ENCODE peak calls at places on chromosome 10, in seven cellular contexts. W, L, Q, N, M, B and Z are unnamed samples.

GRCh38 chr10:132984801-132985545 is 42.6 kb upstream of the CFAP46 start:
- DNase-seq in W (no peak), L (peak; percentile 76), Q (no peak), N (no peak), M (no peak), B (no peak), Z (no peak)

GRCh38 chr10:96342402-96342801 is 16.4 kb downstream of the OPALIN start:
- DNase-seq in W (no peak), L (no peak), Q (no peak), N (no peak), M (no peak), B (no peak), Z (no peak)

GRCh38 chr10:11516419-11516721 is 95.1 kb downstream of the USP6NL start:
- DNase-seq in W (no peak), L (no peak), Q (no peak), N (no peak), M (no peak), B (no peak), Z (no peak)

GRCh38 chr10:124066744-124067714 is 26.4 kb downstream of the CHST15 start:
- DNase-seq in W (no peak), L (peak; percentile 61), Q (no peak), N (no peak), M (no peak), B (no peak), Z (no peak)

GRCh38 chr10:96814264-96814663 is 17.8 kb upstream of the LCOR start:
- DNase-seq in W (no peak), L (no peak), Q (no peak), N (no peak), M (no peak), B (no peak), Z (no peak)

GRCh38 chr10:117188399-117188798 is 8.9 kb upstream of the KCNK18 start:
- DNase-seq in W (no peak), L (no peak), Q (no peak), N (no peak), M (no peak), B (no peak), Z (no peak)

GRCh38 chr10:97463363-97464132 is 17.6 kb downstream of the ZDHHC16 start:
- DNase-seq in W (no peak), L (no peak), Q (peak; percentile 55), N (peak; percentile 48), M (no peak), B (peak; percentile 14), Z (no peak)

GRCh38 chr10:127569210-127569609 is 20.1 kb downstream of the NPS start:
- DNase-seq in W (no peak), L (no peak), Q (no peak), N (no peak), M (no peak), B (no peak), Z (no peak)

GRCh38 chr10:130805635-130806030 is 505.9 kb downstream of the TCERG1L start:
- DNase-seq in W (no peak), L (peak; percentile 52), Q (no peak), N (peak; percentile 4), M (no peak), B (no peak), Z (no peak)

GRCh38 chr10:95237376-95238170 is 43.5 kb downstream of the ACSM6 start:
- DNase-seq in W (no peak), L (no peak), Q (no peak), N (no peak), M (no peak), B (no peak), Z (no peak)

GRCh38 chr10:118531105-118531851 is 64.2 kb downstream of the PRLHR start:
- DNase-seq in W (no peak), L (no peak), Q (no peak), N (no peak), M (no peak), B (no peak), Z (no peak)

GRCh38 chr10:78731675-78732074 is 337.1 kb upstream of the ZMIZ1 start:
- DNase-seq in W (no peak), L (no peak), Q (no peak), N (no peak), M (no peak), B (no peak), Z (no peak)

GRCh38 chr10:110523736-110524135 is 26.0 kb downstream of the DUSP5 start:
- DNase-seq in W (no peak), L (no peak), Q (no peak), N (no peak), M (no peak), B (no peak), Z (no peak)